ENCODE peak calls at places on chromosomes 3 and 15, in six cellular contexts. A is breast epithelium, M is heart left ventricle, D is A549, P is mucosa of descending colon, C is transverse colon. Q is an unnamed sample.

GRCh38 chr15:78266806-78267205 is 2.4 kb downstream of the DNAJA4 start:
- DNase-seq in M (no peak), A (no peak), D (no peak), P (no peak), C (no peak), Q (no peak)

GRCh38 chr3:146326875-146327543 is 76.1 kb upstream of the PLSCR4 start:
- DNase-seq in M (peak; percentile 24), A (no peak), P (peak; percentile 79), D (peak; percentile 66), C (peak; percentile 49), Q (no peak)

GRCh38 chr15:82183121-82184031 is 79.2 kb downstream of the EFL1 start:
- DNase-seq in C (no peak), D (no peak), A (no peak), P (no peak), M (no peak), Q (no peak)

GRCh38 chr15:78038585-78039247 is 38.8 kb downstream of the TBC1D2B start:
- DNase-seq in C (no peak), A (no peak), D (no peak), P (no peak), M (no peak), Q (no peak)

GRCh38 chr3:143597774-143598652 is 250.3 kb downstream of the SLC9A9 start:
- DNase-seq in M (no peak), A (no peak), P (no peak), C (no peak), D (peak; percentile 10), Q (no peak)

GRCh38 chr3:133948996-133949395 is 53.3 kb upstream of the RAB6B start:
- DNase-seq in D (no peak), P (no peak), C (no peak), A (no peak), M (no peak), Q (no peak)

GRCh38 chr3:190543656-190544055 is 29.8 kb downstream of the IL1RAP start:
- DNase-seq in P (peak; percentile 26), C (no peak), A (no peak), M (no peak), D (no peak), Q (no peak)

GRCh38 chr3:111603679-111604643 is 8.8 kb upstream of the ZBED2 start:
- DNase-seq in C (no peak), M (no peak), P (no peak), A (no peak), D (no peak), Q (no peak)

GRCh38 chr3:21573291-21573690 is 177.7 kb downstream of the ZNF385D start:
- DNase-seq in A (no peak), M (no peak), P (no peak), C (no peak), D (no peak), Q (no peak)

GRCh38 chr15:100241572-100242479 is 99.9 kb downstream of the ADAMTS17 start:
- DNase-seq in D (peak; percentile 83), M (no peak), C (no peak), A (no peak), P (no peak), Q (peak; percentile 42)

GRCh38 chr15:91897585-91898372 is 44.3 kb downstream of the SLCO3A1 start:
- DNase-seq in M (no peak), C (no peak), D (no peak), P (no peak), A (no peak), Q (no peak)

GRCh38 chr3:45773044-45773443 is 23.3 kb downstream of the SLC6A20 start:
- DNase-seq in C (no peak), M (peak; percentile 1), A (no peak), D (no peak), P (peak; percentile 40), Q (no peak)

GRCh38 chr3:87206070-87206469 is 21.0 kb upstream of the CHMP2B start:
- DNase-seq in P (no peak), M (no peak), C (no peak), D (peak; percentile 94), A (no peak), Q (no peak)

GRCh38 chr3:86051058-86051457 is 939.9 kb downstream of the VGLL3 start:
- DNase-seq in M (no peak), A (no peak), P (no peak), C (no peak), D (no peak), Q (no peak)

GRCh38 chr3:31157893-31158620 is 263.6 kb upstream of the GADL1 start:
- DNase-seq in A (no peak), D (no peak), M (no peak), P (no peak), C (no peak), Q (no peak)

GRCh38 chr3:31161889-31162288 is 267.4 kb upstream of the GADL1 start:
- DNase-seq in A (no peak), M (no peak), C (no peak), D (no peak), P (no peak), Q (no peak)

GRCh38 chr3:31159331-31160039 is 265.0 kb upstream of the GADL1 start:
- DNase-seq in P (no peak), M (no peak), A (no peak), D (no peak), C (no peak), Q (no peak)

GRCh38 chr3:31157028-31157694 is 262.7 kb upstream of the GADL1 start:
- DNase-seq in M (no peak), A (no peak), P (no peak), C (no peak), D (peak; percentile 16), Q (no peak)
- TF ChIP-seq CTCF in M (no peak), A (no peak), P (no peak), C (no peak), D (peak; percentile 14), Q (no peak)

GRCh38 chr3:8982509-8982908 is 19.2 kb upstream of the RAD18 start:
- DNase-seq in A (no peak), C (no peak), M (no peak), D (no peak), P (no peak), Q (no peak)

GRCh38 chr3:8983591-8983990 is 20.3 kb upstream of the RAD18 start:
- DNase-seq in C (no peak), M (no peak), P (no peak), A (no peak), D (no peak), Q (no peak)

GRCh38 chr3:8981700-8982099 is 18.4 kb upstream of the RAD18 start:
- DNase-seq in D (no peak), A (no peak), M (no peak), C (no peak), P (no peak), Q (no peak)

GRCh38 chr3:8984081-8984480 is 20.8 kb upstream of the RAD18 start:
- DNase-seq in D (no peak), P (no peak), A (no peak), M (no peak), C (no peak), Q (no peak)

GRCh38 chr3:8983026-8983425 is 19.8 kb upstream of the RAD18 start:
- DNase-seq in D (no peak), P (no peak), M (no peak), A (no peak), C (no peak), Q (no peak)
- H3K4me3 ChIP-seq in D (no peak overlapping the region), P (no peak overlapping the region), M (no peak overlapping the region), A (no peak overlapping the region), C (no peak overlapping the region), Q (no peak overlapping the region)

GRCh38 chr15:71103102-71103676 is 12.1 kb upstream of the THSD4 start:
- DNase-seq in D (peak; percentile 61), M (no peak), A (no peak), C (peak; percentile 44), P (peak; percentile 71), Q (no peak)
- TF ChIP-seq CTCF in D (peak; percentile 60), M (peak; percentile 44), A (no peak), C (peak; percentile 37), P (no peak), Q (no peak)

GRCh38 chr3:48185129-48185528 is 3.1 kb downstream of the CDC25A start:
- DNase-seq in C (no peak), P (no peak), A (no peak), D (no peak), M (no peak), Q (no peak)

GRCh38 chr3:48189321-48189720 is 1.1 kb upstream of the CDC25A start:
- DNase-seq in P (no peak), D (no peak), C (no peak), M (no peak), A (no peak), Q (no peak)

GRCh38 chr3:48188266-48189201 is at the start of gene CDC25A:
- DNase-seq in C (peak; percentile 98), D (peak; percentile 97), A (peak; percentile 94), P (peak; percentile 97), M (peak; percentile 96), Q (peak; percentile 96)

GRCh38 chr3:48186993-48187578 is 1.1 kb downstream of the CDC25A start:
- DNase-seq in P (no peak), A (no peak), C (no peak), D (no peak), M (no peak), Q (no peak)

DNA sequence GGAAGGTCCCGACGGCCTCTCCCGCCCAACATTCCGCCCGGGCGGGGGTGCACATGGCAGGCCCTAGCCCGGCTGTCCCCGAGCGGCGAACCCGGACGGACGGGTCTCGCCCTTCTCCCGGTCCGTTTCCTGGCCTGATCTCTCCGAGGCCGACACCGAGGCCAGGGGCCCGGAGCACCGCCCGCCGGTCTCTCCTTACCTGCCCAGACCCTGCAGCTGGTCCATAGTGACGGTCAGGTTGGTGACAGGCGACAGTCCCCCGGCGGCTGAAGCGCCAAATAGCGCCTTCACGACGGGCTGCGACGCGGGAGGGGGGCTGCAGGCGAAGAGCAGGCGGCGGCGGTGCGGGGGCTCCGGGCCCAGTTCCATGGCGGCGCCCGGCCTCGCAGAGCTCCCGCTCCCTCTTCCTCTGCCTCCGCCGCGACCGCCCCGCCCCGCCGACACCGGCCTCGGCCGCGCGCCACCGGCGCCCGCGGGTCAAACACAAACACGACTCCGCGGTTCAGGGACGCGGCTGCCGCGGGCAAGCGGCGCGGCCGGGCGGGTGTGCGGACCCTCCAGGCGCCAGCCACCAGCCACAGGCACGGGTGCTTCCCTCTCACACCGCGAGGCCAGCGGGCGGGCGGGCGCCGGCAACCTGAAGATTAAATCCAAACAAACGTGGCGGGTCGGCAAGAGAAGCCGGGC is 495 bp downstream of the CDC25A start:
- DNase-seq in M (peak; percentile 69), D (no peak), A (no peak), C (peak; percentile 46), P (peak; percentile 61), Q (no peak)
- H3K4me3 ChIP-seq in M (peak overlapping the region; percentile 86), D (peak overlapping the region; percentile 83), A (peak overlapping the region; percentile 61), C (peak overlapping the region; percentile 56), P (peak overlapping the region; percentile 42), Q (peak overlapping the region; percentile 61)

GRCh38 chr3:164387236-164387635 is 691.1 kb downstream of the SI start:
- DNase-seq in C (no peak), D (no peak), P (no peak), A (no peak), M (no peak), Q (no peak)

GRCh38 chr3:164393171-164393570 is 685.1 kb downstream of the SI start:
- DNase-seq in C (no peak), P (no peak), A (no peak), D (no peak), M (no peak), Q (no peak)

GRCh38 chr3:164390046-164390445 is 688.2 kb downstream of the SI start:
- DNase-seq in A (no peak), D (no peak), P (no peak), M (no peak), C (no peak), Q (no peak)
- TF ChIP-seq CTCF in A (no peak), D (no peak), P (no peak), M (no peak), C (peak; percentile 15), Q (no peak)

GRCh38 chr3:55402886-55403605 is 84.1 kb downstream of the WNT5A start:
- DNase-seq in P (no peak), C (no peak), D (peak; percentile 17), A (no peak), M (no peak), Q (no peak)
- H3K4me3 ChIP-seq in P (no peak overlapping the region), C (no peak overlapping the region), D (no peak overlapping the region), A (no peak overlapping the region), M (no peak overlapping the region), Q (no peak overlapping the region)

Q was measured in dorsolateral prefrontal cortex.